ENCODE peak calls at places on chromosomes 2 and 18, in five cellular contexts. B is HFFc6, Y is suprapubic skin, I is ELR, X is SHP77 treated with DMSO at 0.1 percent for 48 hours. K is an unnamed sample.

GRCh38 chr2:2014251-2014761 is 270.0 kb upstream of the PXDN start:
- DNase-seq in Y (no peak), I (no peak), X (no peak), B (no peak), K (no peak)

GRCh38 chr2:226707500-226707899 is 92.1 kb downstream of the IRS1 start:
- DNase-seq in I (no peak), X (no peak), Y (no peak), B (no peak), K (no peak)

GRCh38 chr2:10303174-10303633 is 500 bp downstream of the HPCAL1 start:
- DNase-seq in I (no peak), B (no peak), X (no peak), Y (no peak), K (peak; percentile 65)

GRCh38 chr2:7191927-7192326 is 274.7 kb downstream of the RNF144A start:
- DNase-seq in B (peak; percentile 1), X (no peak), Y (no peak), I (peak; percentile 29), K (no peak)

GRCh38 chr2:46716806-46717732 is 198.5 kb downstream of the MCFD2 start:
- DNase-seq in X (no peak), Y (no peak), B (no peak), I (peak; percentile 50), K (no peak)

GRCh38 chr2:75592028-75592427 is 31.3 kb upstream of the EVA1A start:
- DNase-seq in B (peak; percentile 93), X (no peak), I (peak; percentile 94), Y (no peak), K (no peak)

GRCh38 chr2:17539993-17540812 is at the start of gene VSNL1:
- DNase-seq in I (no peak), Y (no peak), B (no peak), X (no peak), K (peak; percentile 88)

GRCh38 chr2:109736177-109736827 is 57.8 kb upstream of the RGPD5 start:
- DNase-seq in X (peak; percentile 8), Y (no peak), I (peak; percentile 75), B (peak; percentile 59), K (peak; percentile 42)

GRCh38 chr2:140990416-140990815 is 1140.4 kb downstream of the LRP1B start:
- DNase-seq in X (no peak), I (peak; percentile 93), B (peak; percentile 39), Y (no peak), K (no peak)

GRCh38 chr18:10417191-10417590 is 37.2 kb upstream of the APCDD1 start:
- DNase-seq in Y (no peak), B (no peak), X (no peak), I (no peak), K (no peak)

GRCh38 chr18:76499596-76500340 is 4.7 kb upstream of the ZNF516 start:
- DNase-seq in X (no peak), Y (no peak), I (no peak), B (no peak), K (no peak)

K was measured in H7.